ENCODE peak calls at places on chromosomes 1 and 21, in eight cellular contexts. One of them, this sample, is unnamed.

GRCh38 chr1:172893146-172893841 is 157.4 kb downstream of the TNFSF18 start:
- DNase-seq in tibial nerve: no peak
- DNase-seq in GM18507: no peak
- DNase-seq in right lobe of liver: peak
- DNase-seq in dermis blood vessel endothelial cell: peak
- DNase-seq in activated CD8-positive, alpha-beta memory T cell treated with anti-CD3 and anti-CD28 coated beads, Interleukin-2, amount 50 U/mL, for 48 hours: no peak
- DNase-seq in stimulated activated CD8-positive, alpha-beta memory T cell treated with anti-CD3 and anti-CD28 coated beads, Interleukin-4, amount 100 ng/mL, for 48 hours: no peak
- DNase-seq in amygdala: no peak
- DNase-seq in this sample: no peak

GRCh38 chr1:201707027-201707426 is 121.9 kb upstream of the IPO9 start:
- DNase-seq in dermis blood vessel endothelial cell: no peak
- DNase-seq in GM18507: no peak
- DNase-seq in stimulated activated CD8-positive, alpha-beta memory T cell treated with anti-CD3 and anti-CD28 coated beads, Interleukin-4, amount 100 ng/mL, for 48 hours: no peak
- DNase-seq in tibial nerve: no peak
- DNase-seq in right lobe of liver: no peak
- DNase-seq in amygdala: no peak
- DNase-seq in activated CD8-positive, alpha-beta memory T cell treated with anti-CD3 and anti-CD28 coated beads, Interleukin-2, amount 50 U/mL, for 48 hours: no peak
- DNase-seq in this sample: no peak

GRCh38 chr1:53850082-53850673 is 12.1 kb upstream of the NDC1 start:
- DNase-seq in activated CD8-positive, alpha-beta memory T cell treated with anti-CD3 and anti-CD28 coated beads, Interleukin-2, amount 50 U/mL, for 48 hours: no peak
- DNase-seq in tibial nerve: no peak
- DNase-seq in dermis blood vessel endothelial cell: no peak
- DNase-seq in right lobe of liver: no peak
- DNase-seq in GM18507: no peak
- DNase-seq in stimulated activated CD8-positive, alpha-beta memory T cell treated with anti-CD3 and anti-CD28 coated beads, Interleukin-4, amount 100 ng/mL, for 48 hours: no peak
- DNase-seq in amygdala: no peak
- DNase-seq in this sample: no peak

GRCh38 chr1:46102769-46103476 is 29.5 kb downstream of the PIK3R3 start:
- DNase-seq in GM18507: no peak
- DNase-seq in tibial nerve: no peak
- DNase-seq in right lobe of liver: no peak
- DNase-seq in activated CD8-positive, alpha-beta memory T cell treated with anti-CD3 and anti-CD28 coated beads, Interleukin-2, amount 50 U/mL, for 48 hours: no peak
- DNase-seq in dermis blood vessel endothelial cell: peak
- DNase-seq in stimulated activated CD8-positive, alpha-beta memory T cell treated with anti-CD3 and anti-CD28 coated beads, Interleukin-4, amount 100 ng/mL, for 48 hours: peak
- DNase-seq in amygdala: no peak
- DNase-seq in this sample: no peak

GRCh38 chr1:92168657-92169056 is 49.1 kb upstream of the C1orf146 start:
- DNase-seq in amygdala: no peak
- DNase-seq in tibial nerve: no peak
- DNase-seq in right lobe of liver: no peak
- DNase-seq in stimulated activated CD8-positive, alpha-beta memory T cell treated with anti-CD3 and anti-CD28 coated beads, Interleukin-4, amount 100 ng/mL, for 48 hours: no peak
- DNase-seq in activated CD8-positive, alpha-beta memory T cell treated with anti-CD3 and anti-CD28 coated beads, Interleukin-2, amount 50 U/mL, for 48 hours: no peak
- DNase-seq in GM18507: no peak
- DNase-seq in dermis blood vessel endothelial cell: no peak
- DNase-seq in this sample: no peak

GRCh38 chr1:54973205-54973921 is 7.1 kb upstream of the TMEM61 start:
- DNase-seq in amygdala: no peak
- DNase-seq in tibial nerve: peak
- DNase-seq in right lobe of liver: peak
- DNase-seq in activated CD8-positive, alpha-beta memory T cell treated with anti-CD3 and anti-CD28 coated beads, Interleukin-2, amount 50 U/mL, for 48 hours: peak
- DNase-seq in dermis blood vessel endothelial cell: peak
- DNase-seq in GM18507: no peak
- DNase-seq in stimulated activated CD8-positive, alpha-beta memory T cell treated with anti-CD3 and anti-CD28 coated beads, Interleukin-4, amount 100 ng/mL, for 48 hours: no peak
- DNase-seq in this sample: no peak

GRCh38 chr1:238652346-238652968 is 733.9 kb upstream of the CHRM3 start:
- DNase-seq in GM18507: no peak
- DNase-seq in tibial nerve: no peak
- DNase-seq in dermis blood vessel endothelial cell: no peak
- DNase-seq in stimulated activated CD8-positive, alpha-beta memory T cell treated with anti-CD3 and anti-CD28 coated beads, Interleukin-4, amount 100 ng/mL, for 48 hours: no peak
- DNase-seq in activated CD8-positive, alpha-beta memory T cell treated with anti-CD3 and anti-CD28 coated beads, Interleukin-2, amount 50 U/mL, for 48 hours: no peak
- DNase-seq in amygdala: no peak
- DNase-seq in right lobe of liver: no peak
- DNase-seq in this sample: no peak

GRCh38 chr1:71365451-71365850 is 284.6 kb upstream of the ZRANB2 start:
- DNase-seq in tibial nerve: no peak
- DNase-seq in amygdala: no peak
- DNase-seq in dermis blood vessel endothelial cell: no peak
- DNase-seq in GM18507: no peak
- DNase-seq in activated CD8-positive, alpha-beta memory T cell treated with anti-CD3 and anti-CD28 coated beads, Interleukin-2, amount 50 U/mL, for 48 hours: no peak
- DNase-seq in stimulated activated CD8-positive, alpha-beta memory T cell treated with anti-CD3 and anti-CD28 coated beads, Interleukin-4, amount 100 ng/mL, for 48 hours: no peak
- DNase-seq in right lobe of liver: no peak
- DNase-seq in this sample: no peak

GRCh38 chr1:169005776-169006175 is 100.7 kb upstream of the ATP1B1 start:
- DNase-seq in stimulated activated CD8-positive, alpha-beta memory T cell treated with anti-CD3 and anti-CD28 coated beads, Interleukin-4, amount 100 ng/mL, for 48 hours: no peak
- DNase-seq in activated CD8-positive, alpha-beta memory T cell treated with anti-CD3 and anti-CD28 coated beads, Interleukin-2, amount 50 U/mL, for 48 hours: no peak
- DNase-seq in amygdala: no peak
- DNase-seq in dermis blood vessel endothelial cell: no peak
- DNase-seq in right lobe of liver: no peak
- DNase-seq in GM18507: no peak
- DNase-seq in tibial nerve: no peak
- DNase-seq in this sample: no peak

GRCh38 chr21:43782741-43783700 is 6.4 kb upstream of the RRP1 start:
- DNase-seq in right lobe of liver: peak
- DNase-seq in dermis blood vessel endothelial cell: no peak
- DNase-seq in tibial nerve: no peak
- DNase-seq in stimulated activated CD8-positive, alpha-beta memory T cell treated with anti-CD3 and anti-CD28 coated beads, Interleukin-4, amount 100 ng/mL, for 48 hours: peak
- DNase-seq in GM18507: no peak
- DNase-seq in amygdala: no peak
- DNase-seq in activated CD8-positive, alpha-beta memory T cell treated with anti-CD3 and anti-CD28 coated beads, Interleukin-2, amount 50 U/mL, for 48 hours: no peak
- DNase-seq in this sample: no peak

GRCh38 chr1:192702212-192702993 is 66.5 kb downstream of the RGS13 start:
- DNase-seq in right lobe of liver: no peak
- DNase-seq in amygdala: no peak
- DNase-seq in tibial nerve: no peak
- DNase-seq in activated CD8-positive, alpha-beta memory T cell treated with anti-CD3 and anti-CD28 coated beads, Interleukin-2, amount 50 U/mL, for 48 hours: no peak
- DNase-seq in dermis blood vessel endothelial cell: peak
- DNase-seq in stimulated activated CD8-positive, alpha-beta memory T cell treated with anti-CD3 and anti-CD28 coated beads, Interleukin-4, amount 100 ng/mL, for 48 hours: no peak
- DNase-seq in GM18507: no peak
- DNase-seq in this sample: no peak

GRCh38 chr1:3319874-3320245 is 134.6 kb upstream of the ARHGEF16 start:
- DNase-seq in activated CD8-positive, alpha-beta memory T cell treated with anti-CD3 and anti-CD28 coated beads, Interleukin-2, amount 50 U/mL, for 48 hours: peak
- DNase-seq in stimulated activated CD8-positive, alpha-beta memory T cell treated with anti-CD3 and anti-CD28 coated beads, Interleukin-4, amount 100 ng/mL, for 48 hours: peak
- DNase-seq in tibial nerve: peak
- DNase-seq in right lobe of liver: no peak
- DNase-seq in GM18507: peak
- DNase-seq in dermis blood vessel endothelial cell: peak
- DNase-seq in amygdala: no peak
- DNase-seq in this sample: no peak

GRCh38 chr1:5973771-5974170 is 18.5 kb downstream of the NPHP4 start:
- DNase-seq in amygdala: peak
- DNase-seq in stimulated activated CD8-positive, alpha-beta memory T cell treated with anti-CD3 and anti-CD28 coated beads, Interleukin-4, amount 100 ng/mL, for 48 hours: no peak
- DNase-seq in dermis blood vessel endothelial cell: no peak
- DNase-seq in GM18507: no peak
- DNase-seq in tibial nerve: no peak
- DNase-seq in activated CD8-positive, alpha-beta memory T cell treated with anti-CD3 and anti-CD28 coated beads, Interleukin-2, amount 50 U/mL, for 48 hours: no peak
- DNase-seq in right lobe of liver: no peak
- DNase-seq in this sample: no peak

GRCh38 chr1:157334041-157334440 is 195.8 kb upstream of the ETV3 start:
- DNase-seq in dermis blood vessel endothelial cell: no peak
- DNase-seq in activated CD8-positive, alpha-beta memory T cell treated with anti-CD3 and anti-CD28 coated beads, Interleukin-2, amount 50 U/mL, for 48 hours: no peak
- DNase-seq in stimulated activated CD8-positive, alpha-beta memory T cell treated with anti-CD3 and anti-CD28 coated beads, Interleukin-4, amount 100 ng/mL, for 48 hours: no peak
- DNase-seq in GM18507: no peak
- DNase-seq in right lobe of liver: no peak
- DNase-seq in amygdala: no peak
- DNase-seq in tibial nerve: no peak
- DNase-seq in this sample: no peak

GRCh38 chr21:36156339-36156814 is 247 bp upstream of the DOP1B start:
- DNase-seq in amygdala: peak
- DNase-seq in GM18507: peak
- DNase-seq in dermis blood vessel endothelial cell: peak
- DNase-seq in stimulated activated CD8-positive, alpha-beta memory T cell treated with anti-CD3 and anti-CD28 coated beads, Interleukin-4, amount 100 ng/mL, for 48 hours: peak
- DNase-seq in activated CD8-positive, alpha-beta memory T cell treated with anti-CD3 and anti-CD28 coated beads, Interleukin-2, amount 50 U/mL, for 48 hours: peak
- DNase-seq in tibial nerve: peak
- DNase-seq in right lobe of liver: peak
- DNase-seq in this sample: peak

GRCh38 chr1:98110674-98111073 is 189.8 kb upstream of the DPYD start:
- DNase-seq in amygdala: no peak
- DNase-seq in stimulated activated CD8-positive, alpha-beta memory T cell treated with anti-CD3 and anti-CD28 coated beads, Interleukin-4, amount 100 ng/mL, for 48 hours: no peak
- DNase-seq in tibial nerve: no peak
- DNase-seq in dermis blood vessel endothelial cell: no peak
- DNase-seq in activated CD8-positive, alpha-beta memory T cell treated with anti-CD3 and anti-CD28 coated beads, Interleukin-2, amount 50 U/mL, for 48 hours: no peak
- DNase-seq in GM18507: no peak
- DNase-seq in right lobe of liver: no peak
- DNase-seq in this sample: no peak

GRCh38 chr1:41683681-41684500 is 199.4 kb upstream of the EDN2 start:
- DNase-seq in activated CD8-positive, alpha-beta memory T cell treated with anti-CD3 and anti-CD28 coated beads, Interleukin-2, amount 50 U/mL, for 48 hours: no peak
- DNase-seq in right lobe of liver: no peak
- DNase-seq in amygdala: no peak
- DNase-seq in tibial nerve: no peak
- DNase-seq in stimulated activated CD8-positive, alpha-beta memory T cell treated with anti-CD3 and anti-CD28 coated beads, Interleukin-4, amount 100 ng/mL, for 48 hours: no peak
- DNase-seq in GM18507: no peak
- DNase-seq in dermis blood vessel endothelial cell: peak
- DNase-seq in this sample: no peak